ENCODE peak calls at places on chromosomes 5 and 9, in nine cellular contexts. U is A549, X is GM12878, Q is HL-60, V is HCT116, K is HepG2, A is SK-N-SH, B is GM23338, N is K562. G is an unnamed sample.

GRCh38 chr5:148569948-148570347 is 84.4 kb downstream of the HTR4 start:
- DNase-seq in N (no peak), Q (no peak), X (no peak), B (no peak), V (no peak), A (no peak), K (no peak), U (no peak), G (no peak)

GRCh38 chr5:138438724-138439536 is at the start of gene REEP2:
- DNase-seq in A (peak), Q (peak), B (peak), K (no peak), V (no peak), U (peak), X (no peak), N (peak), G (no peak)

GRCh38 chr9:71795097-71795807 is 26.9 kb upstream of the CEMIP2 start:
- DNase-seq in N (no peak), B (no peak), V (no peak), Q (no peak), K (no peak), A (no peak), X (peak), U (no peak), G (no peak)

GRCh38 chr9:77556396-77556795 is 91.7 kb downstream of the GNA14 start:
- DNase-seq in B (no peak), A (no peak), U (no peak), N (no peak), V (no peak), X (no peak), K (no peak), Q (no peak), G (no peak)

GRCh38 chr5:2166979-2167377 is 284.3 kb upstream of the IRX4 start:
- DNase-seq in K (no peak), N (no peak), B (no peak), V (no peak), A (no peak), Q (no peak), U (no peak), X (no peak), G (no peak)

GRCh38 chr9:123473226-123473625 is 117.2 kb downstream of the CRB2 start:
- DNase-seq in A (peak), V (no peak), B (no peak), Q (no peak), K (no peak), X (no peak), N (no peak), U (no peak), G (no peak)

GRCh38 chr5:92064993-92065392 is 681.9 kb upstream of the ARRDC3 start:
- DNase-seq in X (no peak), Q (no peak), B (no peak), K (no peak), V (no peak), U (no peak), A (no peak), N (no peak), G (no peak)

GRCh38 chr9:116267021-116267420 is 113.4 kb downstream of the PAPPA start:
- DNase-seq in K (no peak), B (no peak), A (no peak), X (no peak), Q (no peak), V (no peak), N (no peak), U (no peak), G (no peak)

GRCh38 chr9:33638516-33638915 is 114.5 kb downstream of the ANKRD18B start:
- DNase-seq in V (no peak), U (no peak), K (no peak), Q (no peak), X (no peak), N (no peak), B (no peak), A (no peak), G (no peak)

GRCh38 chr5:83503662-83504061 is 32.1 kb downstream of the VCAN start:
- DNase-seq in U (no peak), A (no peak), B (no peak), Q (no peak), N (no peak), X (no peak), V (no peak), K (no peak), G (no peak)

GRCh38 chr5:34718516-34718915 is 62.4 kb downstream of the RAI14 start:
- DNase-seq in Q (no peak), V (no peak), X (no peak), U (no peak), K (no peak), B (peak), A (no peak), N (no peak), G (no peak)

GRCh38 chr5:30620481-30621085 is 572.9 kb upstream of the CDH6 start:
- DNase-seq in K (peak), A (no peak), Q (no peak), U (no peak), X (no peak), V (no peak), N (no peak), B (peak), G (no peak)

GRCh38 chr9:132026932-132027585 is 52.6 kb downstream of the MED27 start:
- DNase-seq in N (no peak), X (no peak), A (no peak), V (no peak), B (peak), Q (no peak), K (no peak), U (no peak), G (no peak)

GRCh38 chr5:65803699-65804426 is 81.9 kb downstream of the NLN start:
- DNase-seq in U (no peak), N (no peak), X (no peak), Q (peak), B (no peak), K (no peak), V (no peak), A (no peak), G (no peak)
- TF ChIP-seq REST in U (no peak), N (no peak), X (no peak), Q (no peak), B (no peak), K (no peak), V (no peak), A (no peak), G (no peak)

GRCh38 chr5:80215523-80215922 is 40.3 kb downstream of the SERINC5 start:
- DNase-seq in N (no peak), A (no peak), X (no peak), V (no peak), K (peak), U (no peak), Q (no peak), B (no peak), G (no peak)

GRCh38 chr5:80219381-80219780 is 36.5 kb downstream of the SERINC5 start:
- DNase-seq in U (no peak), V (no peak), K (no peak), X (no peak), Q (no peak), N (no peak), A (no peak), B (no peak), G (no peak)

GRCh38 chr5:80216096-80216495 is 39.8 kb downstream of the SERINC5 start:
- DNase-seq in B (no peak), U (no peak), A (no peak), X (no peak), Q (no peak), K (no peak), V (no peak), N (no peak), G (no peak)

GRCh38 chr5:80217667-80218066 is 38.2 kb downstream of the SERINC5 start:
- DNase-seq in N (no peak), B (no peak), U (no peak), X (no peak), Q (no peak), A (no peak), V (no peak), K (no peak), G (no peak)

GRCh38 chr5:80216753-80217596 is 38.9 kb downstream of the SERINC5 start:
- DNase-seq in Q (no peak), B (no peak), N (no peak), V (no peak), K (no peak), X (no peak), U (no peak), A (no peak), G (no peak)
- TF ChIP-seq REST in Q (no peak), B (no peak), N (no peak), V (no peak), K (no peak), X (no peak), U (no peak), A (no peak), G (no peak)

GRCh38 chr9:126147620-126148522 is 178.8 kb upstream of the MVB12B start:
- DNase-seq in U (no peak), N (no peak), V (no peak), B (no peak), A (peak), X (no peak), K (no peak), Q (no peak), G (no peak)
- TF ChIP-seq REST in U (no peak), N (no peak), V (no peak), B (no peak), A (no peak), X (no peak), K (no peak), Q (no peak), G (no peak)

DNA sequence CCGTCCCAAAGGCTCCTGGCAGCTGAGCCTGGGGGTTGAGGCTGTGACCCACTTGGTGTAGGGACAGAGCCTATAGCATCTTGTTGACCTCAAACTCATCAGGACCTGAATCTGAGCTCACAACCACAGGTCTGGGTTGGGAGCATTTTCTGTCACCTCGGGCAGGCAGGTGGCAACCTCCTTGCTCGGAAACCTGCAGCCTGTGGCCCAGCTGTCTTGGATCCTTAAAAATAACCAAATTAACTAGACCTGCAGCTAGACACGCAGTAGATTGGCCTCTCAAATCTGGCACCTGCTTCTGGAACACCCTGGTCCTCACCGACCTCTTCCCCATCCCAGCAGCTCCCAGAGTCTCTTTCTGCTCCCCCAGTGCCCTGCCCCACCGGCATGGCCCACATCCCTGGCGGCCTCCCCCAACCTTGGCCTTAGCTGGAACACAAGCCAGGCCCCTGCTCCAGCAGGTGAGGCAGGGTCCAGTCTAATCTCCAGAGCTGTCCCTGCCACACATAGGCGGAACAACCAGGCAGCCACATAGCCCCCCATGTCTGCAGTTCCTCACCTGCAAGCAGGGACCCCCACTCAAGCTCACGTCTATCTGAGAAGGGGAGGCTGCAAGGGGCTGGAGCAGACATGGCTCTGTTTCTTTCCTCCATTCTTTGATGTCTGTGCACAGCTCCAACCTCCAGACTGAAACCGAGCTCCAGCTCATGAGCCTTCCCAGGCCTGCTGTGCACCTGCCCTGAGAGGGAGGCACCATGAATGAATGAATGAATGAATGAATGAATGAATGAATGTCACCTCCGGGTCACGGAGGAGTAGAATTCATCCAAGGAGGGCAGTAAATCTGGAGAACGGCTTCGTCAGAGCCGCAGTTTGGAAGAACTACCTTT is 28.3 kb downstream of the PAEP start:
- DNase-seq in V (no peak), A (no peak), X (no peak), N (no peak), B (no peak), K (no peak), U (no peak), Q (no peak), G (no peak)
- TF ChIP-seq REST in V (no peak), A (no peak), X (no peak), N (no peak), B (no peak), K (no peak), U (no peak), Q (no peak), G (no peak)

G was measured in Panc1.